ENCODE peak calls at places on chromosomes 4 and X, in five cellular contexts. S, P, J, E and W are unnamed samples.

GRCh38 chr4:98679738-98680137 is 21.3 kb upstream of the TSPAN5 start:
- DNase-seq in S (no peak), P (no peak), J (no peak), E (no peak), W (no peak)

GRCh38 chrX:134600714-134601113 is 57.6 kb downstream of the PLAC1 start:
- DNase-seq in S (no peak), P (no peak), J (no peak), E (no peak), W (no peak)

GRCh38 chr4:98919996-98920395 is 8.9 kb downstream of the EIF4E start:
- DNase-seq in S (no peak), P (no peak), J (no peak), E (no peak), W (no peak)

GRCh38 chr4:188387134-188387791 is 248.0 kb downstream of the TRIML1 start:
- DNase-seq in S (no peak), P (peak), J (no peak), E (no peak), W (no peak)

GRCh38 chr4:85744950-85745349 is 270.0 kb downstream of the ARHGAP24 start:
- DNase-seq in S (no peak), P (no peak), J (no peak), E (no peak), W (no peak)

GRCh38 chr4:2334826-2335728 is 73.2 kb upstream of the MXD4 start:
- DNase-seq in S (no peak), P (no peak), J (no peak), E (no peak), W (no peak)

GRCh38 chrX:71534773-71535544 is 2.1 kb downstream of the OGT start:
- DNase-seq in S (no peak), P (no peak), J (no peak), E (no peak), W (no peak)

GRCh38 chr4:57905965-57906364 is 795.8 kb upstream of the IGFBP7 start:
- DNase-seq in S (no peak), P (no peak), J (no peak), E (no peak), W (no peak)

GRCh38 chr4:186204611-186205144 is 13.3 kb downstream of the CYP4V2 start:
- DNase-seq in S (no peak), P (no peak), J (no peak), E (no peak), W (no peak)

GRCh38 chrX:93319604-93320003 is 353.8 kb downstream of the NAP1L3 start:
- DNase-seq in S (no peak), P (no peak), J (no peak), E (peak), W (no peak)

GRCh38 chr4:5569451-5569850 is 138.9 kb downstream of the EVC2 start:
- DNase-seq in S (no peak), P (no peak), J (no peak), E (no peak), W (no peak)

GRCh38 chrX:119943185-119943988 is at the start of gene NKAP:
- DNase-seq in S (peak), P (peak), J (peak), E (peak), W (peak)

GRCh38 chr4:37717575-37717974 is 31.4 kb upstream of the RELL1 start:
- DNase-seq in S (no peak), P (peak), J (no peak), E (no peak), W (peak)

GRCh38 chrX:108464604-108465003 is 25.0 kb downstream of the COL4A5 start:
- DNase-seq in S (no peak), P (peak), J (no peak), E (no peak), W (no peak)

GRCh38 chr4:104044369-104044768 is 324.6 kb upstream of the TACR3 start:
- DNase-seq in S (no peak), P (no peak), J (no peak), E (no peak), W (no peak)

GRCh38 chr4:47839259-47839658 is 1.4 kb upstream of the CORIN start:
- DNase-seq in S (no peak), P (peak), J (no peak), E (no peak), W (no peak)

GRCh38 chr4:15652191-15652590 is 3.0 kb downstream of the FBXL5 start:
- DNase-seq in S (no peak), P (no peak), J (no peak), E (no peak), W (no peak)

GRCh38 chr4:8316911-8317351 is 47.4 kb downstream of the HTRA3 start:
- DNase-seq in S (no peak), P (no peak), J (peak), E (no peak), W (no peak)

GRCh38 chrX:150897371-150898319 is 823 bp downstream of the CD99L2 start:
- DNase-seq in S (no peak), P (no peak), J (peak), E (no peak), W (no peak)

GRCh38 chr4:80362578-80363181 is 27.1 kb downstream of the CFAP299 start:
- DNase-seq in S (no peak), P (peak), J (peak), E (no peak), W (peak)

GRCh38 chr4:148795156-148795864 is 353.1 kb upstream of the NR3C2 start:
- DNase-seq in S (no peak), P (peak), J (no peak), E (peak), W (no peak)

GRCh38 chrX:2397648-2398340 is 103.0 kb downstream of the DHRSX start:
- DNase-seq in S (no peak), P (peak), J (no peak), E (no peak), W (no peak)

GRCh38 chr4:143282170-143282760 is 54.4 kb upstream of the GAB1 start:
- DNase-seq in S (no peak), P (no peak), J (no peak), E (no peak), W (no peak)

GRCh38 chrX:16853537-16853936 is 16.6 kb downstream of the RBBP7 start:
- DNase-seq in S (no peak), P (no peak), J (no peak), E (no peak), W (no peak)

GRCh38 chr4:128353791-128354190 is 66.2 kb upstream of the PGRMC2 start:
- DNase-seq in S (no peak), P (no peak), J (no peak), E (no peak), W (no peak)

GRCh38 chr4:114226178-114226577 is 246.7 kb upstream of the ARSJ start:
- DNase-seq in S (no peak), P (no peak), J (no peak), E (no peak), W (no peak)

GRCh38 chr4:176949022-176949421 is 156.3 kb upstream of the VEGFC start:
- DNase-seq in S (no peak), P (no peak), J (no peak), E (no peak), W (peak)

GRCh38 chr4:103018391-103019318 is 850 bp downstream of the SLC9B1 start:
- DNase-seq in S (no peak), P (peak), J (no peak), E (no peak), W (no peak)

GRCh38 chrX:29254515-29254914 is 667.3 kb downstream of the IL1RAPL1 start:
- DNase-seq in S (no peak), P (no peak), J (no peak), E (no peak), W (no peak)
- H3K4me3 ChIP-seq in S (no peak), P (no peak), J (no peak), E (no peak), W (no peak)

GRCh38 chr4:169931996-169932395 is 94.2 kb downstream of the MFAP3L start:
- DNase-seq in S (no peak), P (no peak), J (no peak), E (no peak), W (no peak)
- H3K4me3 ChIP-seq in S (no peak), P (no peak), J (no peak), E (no peak), W (no peak)

DNA sequence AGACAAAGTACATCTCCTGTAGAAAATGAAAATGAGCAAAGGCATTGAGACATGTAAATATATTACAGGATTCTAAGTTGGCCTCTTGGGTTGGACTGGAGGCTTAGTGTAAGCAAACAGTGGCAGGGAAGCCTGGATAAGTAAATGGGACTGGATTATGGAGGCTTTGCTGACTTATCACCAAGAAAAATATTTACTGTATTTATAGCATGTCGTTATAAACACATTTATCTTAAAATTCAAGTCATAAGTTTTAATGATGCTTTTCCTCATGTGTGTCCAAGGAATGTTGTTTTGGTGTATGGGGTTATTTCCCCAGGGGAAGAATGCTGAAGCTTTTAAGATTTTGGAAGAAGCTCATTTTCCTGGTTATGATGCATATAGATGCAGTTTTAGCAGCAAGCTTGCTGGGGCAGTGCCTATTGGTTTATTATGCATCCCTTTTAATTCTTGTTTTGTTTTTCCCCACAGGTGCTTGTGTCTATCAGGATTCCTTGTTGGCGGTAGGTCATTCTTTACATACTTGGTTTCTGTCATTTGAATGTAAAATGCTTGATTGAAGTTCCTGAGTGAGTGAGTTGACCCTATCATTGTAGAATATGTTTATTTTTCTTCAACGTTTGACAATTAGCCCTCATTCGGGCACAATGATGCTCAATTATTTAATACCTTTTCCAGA is 8.5 kb downstream of the FRAS1 start:
- DNase-seq in S (no peak), P (no peak), J (no peak), E (no peak), W (no peak)
- H3K4me3 ChIP-seq in S (no peak), P (no peak), J (no peak), E (no peak), W (no peak)

DNA sequence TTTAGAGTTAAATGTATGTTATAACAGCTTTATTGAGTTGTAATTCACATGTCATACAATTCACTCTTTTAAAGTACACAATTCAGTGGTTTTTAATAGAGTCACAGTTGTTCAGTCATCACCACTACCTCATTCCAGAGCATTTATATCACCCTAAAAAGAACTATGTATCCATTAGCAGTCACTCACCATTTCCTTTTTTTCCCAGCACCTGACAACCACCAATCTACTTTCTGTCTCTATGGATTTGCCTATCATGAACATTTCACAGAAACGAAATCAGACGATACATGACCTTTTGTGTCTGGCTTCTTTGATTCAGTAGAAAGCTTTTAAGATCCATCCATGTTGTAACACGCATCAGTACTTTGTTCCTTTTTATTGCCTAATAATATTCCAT is 52.9 kb upstream of the FRAS1 start:
- DNase-seq in S (no peak), P (peak), J (no peak), E (no peak), W (no peak)
- H3K4me3 ChIP-seq in S (no peak), P (no peak), J (no peak), E (no peak), W (no peak)

GRCh38 chrX:49157194-49157593 is 5.4 kb upstream of the MAGIX start:
- DNase-seq in S (no peak), P (no peak), J (no peak), E (no peak), W (no peak)
- H3K4me3 ChIP-seq in S (no peak), P (no peak), J (no peak), E (no peak), W (no peak)

GRCh38 chrX:34058005-34058404 is 74.1 kb downstream of the FAM47A start:
- DNase-seq in S (no peak), P (no peak), J (no peak), E (no peak), W (no peak)

GRCh38 chrX:34053931-34054330 is 78.2 kb downstream of the FAM47A start:
- DNase-seq in S (no peak), P (no peak), J (no peak), E (no peak), W (no peak)
- H3K4me3 ChIP-seq in S (no peak), P (no peak), J (no peak), E (no peak), W (no peak)